ENCODE peak calls at places on chromosomes 1 and 21, in four cellular contexts. One of them, this sample, is unnamed.

GRCh38 chr1:198880818-198881597 is 242.2 kb downstream of the PTPRC start:
- DNase-seq in effector CD8-positive, alpha-beta T cell: no peak
- DNase-seq in activated CD8-positive, alpha-beta memory T cell treated with anti-CD3 and anti-CD28 coated beads, Interleukin-2, amount 10 ng/mL, durations not matched to agents 7 days and 5 days: no peak
- DNase-seq in stimulated activated CD4-positive, alpha-beta T cell treated with anti-CD3 and anti-CD28 coated beads, Interleukin-15, amount 100 ng/mL, for 24 hours: no peak
- DNase-seq in this sample: no peak

GRCh38 chr21:40615503-40616376 is 231.2 kb downstream of the DSCAM start:
- DNase-seq in effector CD8-positive, alpha-beta T cell: no peak
- DNase-seq in stimulated activated CD4-positive, alpha-beta T cell treated with anti-CD3 and anti-CD28 coated beads, Interleukin-15, amount 100 ng/mL, for 24 hours: no peak
- DNase-seq in activated CD8-positive, alpha-beta memory T cell treated with anti-CD3 and anti-CD28 coated beads, Interleukin-2, amount 10 ng/mL, durations not matched to agents 7 days and 5 days: no peak
- DNase-seq in this sample: no peak

GRCh38 chr1:2546515-2547209 is 9.5 kb upstream of the TNFRSF14 start:
- DNase-seq in activated CD8-positive, alpha-beta memory T cell treated with anti-CD3 and anti-CD28 coated beads, Interleukin-2, amount 10 ng/mL, durations not matched to agents 7 days and 5 days: peak
- DNase-seq in stimulated activated CD4-positive, alpha-beta T cell treated with anti-CD3 and anti-CD28 coated beads, Interleukin-15, amount 100 ng/mL, for 24 hours: peak
- DNase-seq in effector CD8-positive, alpha-beta T cell: peak
- DNase-seq in this sample: no peak

GRCh38 chr1:47986741-47987140 is 10.4 kb downstream of the TRABD2B start:
- DNase-seq in stimulated activated CD4-positive, alpha-beta T cell treated with anti-CD3 and anti-CD28 coated beads, Interleukin-15, amount 100 ng/mL, for 24 hours: no peak
- DNase-seq in activated CD8-positive, alpha-beta memory T cell treated with anti-CD3 and anti-CD28 coated beads, Interleukin-2, amount 10 ng/mL, durations not matched to agents 7 days and 5 days: no peak
- DNase-seq in effector CD8-positive, alpha-beta T cell: no peak
- DNase-seq in this sample: no peak

GRCh38 chr1:109898842-109899241 is 11.8 kb upstream of the CSF1 start:
- DNase-seq in stimulated activated CD4-positive, alpha-beta T cell treated with anti-CD3 and anti-CD28 coated beads, Interleukin-15, amount 100 ng/mL, for 24 hours: no peak
- DNase-seq in activated CD8-positive, alpha-beta memory T cell treated with anti-CD3 and anti-CD28 coated beads, Interleukin-2, amount 10 ng/mL, durations not matched to agents 7 days and 5 days: no peak
- DNase-seq in effector CD8-positive, alpha-beta T cell: no peak
- DNase-seq in this sample: no peak

GRCh38 chr1:183996396-183996795 is 41.1 kb downstream of the COLGALT2 start:
- DNase-seq in effector CD8-positive, alpha-beta T cell: no peak
- DNase-seq in activated CD8-positive, alpha-beta memory T cell treated with anti-CD3 and anti-CD28 coated beads, Interleukin-2, amount 10 ng/mL, durations not matched to agents 7 days and 5 days: no peak
- DNase-seq in stimulated activated CD4-positive, alpha-beta T cell treated with anti-CD3 and anti-CD28 coated beads, Interleukin-15, amount 100 ng/mL, for 24 hours: no peak
- DNase-seq in this sample: no peak

GRCh38 chr21:28943631-28944030 is 49.0 kb downstream of the LTN1 start:
- DNase-seq in effector CD8-positive, alpha-beta T cell: no peak
- DNase-seq in stimulated activated CD4-positive, alpha-beta T cell treated with anti-CD3 and anti-CD28 coated beads, Interleukin-15, amount 100 ng/mL, for 24 hours: no peak
- DNase-seq in activated CD8-positive, alpha-beta memory T cell treated with anti-CD3 and anti-CD28 coated beads, Interleukin-2, amount 10 ng/mL, durations not matched to agents 7 days and 5 days: no peak
- DNase-seq in this sample: no peak

GRCh38 chr1:230641900-230642262 is 400 bp upstream of the COG2 start:
- DNase-seq in activated CD8-positive, alpha-beta memory T cell treated with anti-CD3 and anti-CD28 coated beads, Interleukin-2, amount 10 ng/mL, durations not matched to agents 7 days and 5 days: no peak
- DNase-seq in stimulated activated CD4-positive, alpha-beta T cell treated with anti-CD3 and anti-CD28 coated beads, Interleukin-15, amount 100 ng/mL, for 24 hours: no peak
- DNase-seq in effector CD8-positive, alpha-beta T cell: no peak
- DNase-seq in this sample: peak

GRCh38 chr1:7975212-7975865 is 13.8 kb downstream of the PARK7 start:
- DNase-seq in activated CD8-positive, alpha-beta memory T cell treated with anti-CD3 and anti-CD28 coated beads, Interleukin-2, amount 10 ng/mL, durations not matched to agents 7 days and 5 days: peak
- DNase-seq in effector CD8-positive, alpha-beta T cell: no peak
- DNase-seq in stimulated activated CD4-positive, alpha-beta T cell treated with anti-CD3 and anti-CD28 coated beads, Interleukin-15, amount 100 ng/mL, for 24 hours: peak
- DNase-seq in this sample: peak

GRCh38 chr1:45876000-45876399 is 72.6 kb downstream of the MAST2 start:
- DNase-seq in effector CD8-positive, alpha-beta T cell: no peak
- DNase-seq in activated CD8-positive, alpha-beta memory T cell treated with anti-CD3 and anti-CD28 coated beads, Interleukin-2, amount 10 ng/mL, durations not matched to agents 7 days and 5 days: no peak
- DNase-seq in stimulated activated CD4-positive, alpha-beta T cell treated with anti-CD3 and anti-CD28 coated beads, Interleukin-15, amount 100 ng/mL, for 24 hours: no peak
- DNase-seq in this sample: no peak

GRCh38 chr1:232183266-232183800 is 446.6 kb downstream of the SIPA1L2 start:
- DNase-seq in activated CD8-positive, alpha-beta memory T cell treated with anti-CD3 and anti-CD28 coated beads, Interleukin-2, amount 10 ng/mL, durations not matched to agents 7 days and 5 days: no peak
- DNase-seq in stimulated activated CD4-positive, alpha-beta T cell treated with anti-CD3 and anti-CD28 coated beads, Interleukin-15, amount 100 ng/mL, for 24 hours: no peak
- DNase-seq in effector CD8-positive, alpha-beta T cell: no peak
- DNase-seq in this sample: no peak

GRCh38 chr1:53641481-53642214 is 97.3 kb downstream of the GLIS1 start:
- DNase-seq in effector CD8-positive, alpha-beta T cell: no peak
- DNase-seq in activated CD8-positive, alpha-beta memory T cell treated with anti-CD3 and anti-CD28 coated beads, Interleukin-2, amount 10 ng/mL, durations not matched to agents 7 days and 5 days: no peak
- DNase-seq in stimulated activated CD4-positive, alpha-beta T cell treated with anti-CD3 and anti-CD28 coated beads, Interleukin-15, amount 100 ng/mL, for 24 hours: no peak
- DNase-seq in this sample: no peak

GRCh38 chr1:119737040-119737682 is 25.4 kb downstream of the PHGDH start:
- DNase-seq in activated CD8-positive, alpha-beta memory T cell treated with anti-CD3 and anti-CD28 coated beads, Interleukin-2, amount 10 ng/mL, durations not matched to agents 7 days and 5 days: no peak
- DNase-seq in stimulated activated CD4-positive, alpha-beta T cell treated with anti-CD3 and anti-CD28 coated beads, Interleukin-15, amount 100 ng/mL, for 24 hours: no peak
- DNase-seq in effector CD8-positive, alpha-beta T cell: no peak
- DNase-seq in this sample: no peak

GRCh38 chr1:214823311-214824117 is 220.5 kb downstream of the CENPF start:
- DNase-seq in activated CD8-positive, alpha-beta memory T cell treated with anti-CD3 and anti-CD28 coated beads, Interleukin-2, amount 10 ng/mL, durations not matched to agents 7 days and 5 days: no peak
- DNase-seq in stimulated activated CD4-positive, alpha-beta T cell treated with anti-CD3 and anti-CD28 coated beads, Interleukin-15, amount 100 ng/mL, for 24 hours: peak
- DNase-seq in effector CD8-positive, alpha-beta T cell: no peak
- DNase-seq in this sample: no peak

GRCh38 chr1:211194826-211195225 is 60.9 kb upstream of the KCNH1 start:
- DNase-seq in stimulated activated CD4-positive, alpha-beta T cell treated with anti-CD3 and anti-CD28 coated beads, Interleukin-15, amount 100 ng/mL, for 24 hours: no peak
- DNase-seq in activated CD8-positive, alpha-beta memory T cell treated with anti-CD3 and anti-CD28 coated beads, Interleukin-2, amount 10 ng/mL, durations not matched to agents 7 days and 5 days: no peak
- DNase-seq in effector CD8-positive, alpha-beta T cell: no peak
- DNase-seq in this sample: no peak

GRCh38 chr1:168582690-168583325 is 6.4 kb downstream of the XCL1 start:
- DNase-seq in effector CD8-positive, alpha-beta T cell: no peak
- DNase-seq in stimulated activated CD4-positive, alpha-beta T cell treated with anti-CD3 and anti-CD28 coated beads, Interleukin-15, amount 100 ng/mL, for 24 hours: no peak
- DNase-seq in activated CD8-positive, alpha-beta memory T cell treated with anti-CD3 and anti-CD28 coated beads, Interleukin-2, amount 10 ng/mL, durations not matched to agents 7 days and 5 days: no peak
- DNase-seq in this sample: no peak

GRCh38 chr21:25944672-25945213 is 210.0 kb downstream of the GABPA start:
- DNase-seq in stimulated activated CD4-positive, alpha-beta T cell treated with anti-CD3 and anti-CD28 coated beads, Interleukin-15, amount 100 ng/mL, for 24 hours: no peak
- DNase-seq in effector CD8-positive, alpha-beta T cell: no peak
- DNase-seq in activated CD8-positive, alpha-beta memory T cell treated with anti-CD3 and anti-CD28 coated beads, Interleukin-2, amount 10 ng/mL, durations not matched to agents 7 days and 5 days: no peak
- DNase-seq in this sample: no peak

GRCh38 chr1:203769505-203770343 is 4.7 kb downstream of the LAX1 start:
- DNase-seq in effector CD8-positive, alpha-beta T cell: no peak
- DNase-seq in activated CD8-positive, alpha-beta memory T cell treated with anti-CD3 and anti-CD28 coated beads, Interleukin-2, amount 10 ng/mL, durations not matched to agents 7 days and 5 days: no peak
- DNase-seq in stimulated activated CD4-positive, alpha-beta T cell treated with anti-CD3 and anti-CD28 coated beads, Interleukin-15, amount 100 ng/mL, for 24 hours: no peak
- DNase-seq in this sample: no peak

GRCh38 chr1:247487057-247487456 is 29.2 kb upstream of the OR2B11 start:
- DNase-seq in effector CD8-positive, alpha-beta T cell: peak
- DNase-seq in activated CD8-positive, alpha-beta memory T cell treated with anti-CD3 and anti-CD28 coated beads, Interleukin-2, amount 10 ng/mL, durations not matched to agents 7 days and 5 days: no peak
- DNase-seq in stimulated activated CD4-positive, alpha-beta T cell treated with anti-CD3 and anti-CD28 coated beads, Interleukin-15, amount 100 ng/mL, for 24 hours: peak
- DNase-seq in this sample: no peak

GRCh38 chr1:118661769-118662320 is 326.3 kb downstream of the TBX15 start:
- DNase-seq in activated CD8-positive, alpha-beta memory T cell treated with anti-CD3 and anti-CD28 coated beads, Interleukin-2, amount 10 ng/mL, durations not matched to agents 7 days and 5 days: no peak
- DNase-seq in effector CD8-positive, alpha-beta T cell: no peak
- DNase-seq in stimulated activated CD4-positive, alpha-beta T cell treated with anti-CD3 and anti-CD28 coated beads, Interleukin-15, amount 100 ng/mL, for 24 hours: no peak
- DNase-seq in this sample: no peak

GRCh38 chr21:37146320-37147225 is 73.5 kb downstream of the TTC3 start:
- DNase-seq in stimulated activated CD4-positive, alpha-beta T cell treated with anti-CD3 and anti-CD28 coated beads, Interleukin-15, amount 100 ng/mL, for 24 hours: no peak
- DNase-seq in activated CD8-positive, alpha-beta memory T cell treated with anti-CD3 and anti-CD28 coated beads, Interleukin-2, amount 10 ng/mL, durations not matched to agents 7 days and 5 days: no peak
- DNase-seq in effector CD8-positive, alpha-beta T cell: no peak
- DNase-seq in this sample: no peak